ENCODE peak calls at places on chromosomes 3 and 15, in seven cellular contexts. One of them, this sample, is unnamed.

GRCh38 chr3:160857476-160857875 is 101.4 kb downstream of the PPM1L start:
- DNase-seq in GM12878: no peak
- DNase-seq in K562: no peak
- DNase-seq in SK-N-SH: no peak
- DNase-seq in H1: no peak
- DNase-seq in HepG2: no peak
- DNase-seq in HCT116: no peak
- DNase-seq in this sample: no peak

GRCh38 chr15:68797589-68798377 is 22.9 kb downstream of the ANP32A start:
- DNase-seq in GM12878: no peak
- DNase-seq in HepG2: no peak
- DNase-seq in H1: no peak
- DNase-seq in SK-N-SH: peak; percentile 45
- DNase-seq in K562: peak; percentile 86
- DNase-seq in HCT116: no peak
- DNase-seq in this sample: no peak

GRCh38 chr3:45191924-45192417 is 34.1 kb downstream of the TMEM158 start:
- DNase-seq in SK-N-SH: no peak
- DNase-seq in K562: no peak
- DNase-seq in HCT116: no peak
- DNase-seq in GM12878: no peak
- DNase-seq in HepG2: peak; percentile 74
- DNase-seq in H1: no peak
- DNase-seq in this sample: no peak

GRCh38 chr3:38602576-38603250 is 46.8 kb downstream of the SCN5A start:
- DNase-seq in SK-N-SH: no peak
- DNase-seq in HCT116: no peak
- DNase-seq in K562: no peak
- DNase-seq in HepG2: no peak
- DNase-seq in GM12878: no peak
- DNase-seq in H1: no peak
- DNase-seq in this sample: no peak

GRCh38 chr3:35709691-35710090 is 70.4 kb downstream of the ARPP21 start:
- DNase-seq in K562: no peak
- DNase-seq in HCT116: no peak
- DNase-seq in H1: no peak
- DNase-seq in SK-N-SH: no peak
- DNase-seq in GM12878: no peak
- DNase-seq in HepG2: no peak
- DNase-seq in this sample: no peak

GRCh38 chr15:28921336-28921735 is 35.6 kb downstream of the APBA2 start:
- DNase-seq in H1: no peak
- DNase-seq in GM12878: no peak
- DNase-seq in SK-N-SH: no peak
- DNase-seq in K562: no peak
- DNase-seq in HepG2: no peak
- DNase-seq in HCT116: no peak
- DNase-seq in this sample: no peak

GRCh38 chr3:64674591-64675076 is 13.2 kb downstream of the ADAMTS9 start:
- DNase-seq in SK-N-SH: peak; percentile 56
- DNase-seq in H1: no peak
- DNase-seq in HCT116: no peak
- DNase-seq in GM12878: no peak
- DNase-seq in K562: no peak
- DNase-seq in HepG2: no peak
- DNase-seq in this sample: no peak

GRCh38 chr3:86254480-86254879 is 736.5 kb downstream of the VGLL3 start:
- DNase-seq in SK-N-SH: no peak
- DNase-seq in GM12878: no peak
- DNase-seq in K562: no peak
- DNase-seq in HepG2: no peak
- DNase-seq in H1: no peak
- DNase-seq in HCT116: no peak
- DNase-seq in this sample: no peak

GRCh38 chr3:112005091-112005672 is 6.5 kb downstream of the TAGLN3 start:
- DNase-seq in GM12878: no peak
- DNase-seq in HCT116: no peak
- DNase-seq in H1: no peak
- DNase-seq in K562: no peak
- DNase-seq in HepG2: no peak
- DNase-seq in SK-N-SH: no peak
- DNase-seq in this sample: no peak

DNA sequence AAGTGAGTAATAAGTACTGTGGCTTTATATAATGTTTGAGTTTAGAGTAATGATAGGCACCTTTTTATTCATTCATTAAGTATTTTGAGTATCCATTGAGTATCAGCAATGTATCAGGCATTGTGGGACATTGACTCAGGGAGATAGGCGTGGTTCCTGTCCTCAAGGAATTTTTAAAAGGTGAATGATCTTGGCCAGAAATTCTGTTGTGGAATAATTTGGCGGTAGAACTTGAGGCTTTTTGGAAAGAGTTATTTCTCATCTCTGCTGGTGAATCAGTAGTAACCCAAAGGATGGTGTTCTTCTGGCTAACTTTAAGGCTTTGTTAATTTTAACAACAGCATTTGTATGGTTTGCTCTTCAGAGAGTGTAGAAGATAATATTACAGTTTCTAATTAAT is 2.0 kb downstream of the RAB7A start:
- DNase-seq in HCT116: no peak
- DNase-seq in HepG2: no peak
- DNase-seq in GM12878: no peak
- DNase-seq in SK-N-SH: no peak
- DNase-seq in H1: no peak
- DNase-seq in K562: no peak
- DNase-seq in this sample: no peak
- H3K4me1 ChIP-seq in HCT116: peaks cover 25% of the 10 kb centered on the region
- H3K4me1 ChIP-seq in HepG2: peaks cover 59% of the 10 kb centered on the region
- H3K4me1 ChIP-seq in GM12878: peaks cover 12% of the 10 kb centered on the region
- H3K4me1 ChIP-seq in SK-N-SH: peaks cover 9% of the 10 kb centered on the region
- H3K4me1 ChIP-seq in H1: peaks cover 22% of the 10 kb centered on the region
- H3K4me1 ChIP-seq in K562: peaks cover 42% of the 10 kb centered on the region
- H3K4me1 ChIP-seq in this sample: peaks cover 3% of the 10 kb centered on the region

GRCh38 chr3:100183608-100184125 is 69.4 kb upstream of the FILIP1L start:
- DNase-seq in SK-N-SH: no peak
- DNase-seq in HepG2: no peak
- DNase-seq in HCT116: no peak
- DNase-seq in GM12878: no peak
- DNase-seq in H1: no peak
- DNase-seq in K562: no peak
- DNase-seq in this sample: peak; percentile 35

GRCh38 chr3:100189444-100189964 is 71.3 kb upstream of the TBC1D23 start:
- DNase-seq in HCT116: no peak
- DNase-seq in K562: no peak
- DNase-seq in H1: no peak
- DNase-seq in HepG2: no peak
- DNase-seq in SK-N-SH: no peak
- DNase-seq in GM12878: no peak
- DNase-seq in this sample: no peak

GRCh38 chr3:100184960-100185566 is 70.8 kb upstream of the FILIP1L start:
- DNase-seq in HCT116: no peak
- DNase-seq in H1: no peak
- DNase-seq in SK-N-SH: no peak
- DNase-seq in K562: no peak
- DNase-seq in HepG2: no peak
- DNase-seq in GM12878: no peak
- DNase-seq in this sample: no peak

GRCh38 chr3:100185847-100186246 is 71.5 kb upstream of the FILIP1L start:
- DNase-seq in SK-N-SH: no peak
- DNase-seq in HepG2: no peak
- DNase-seq in HCT116: no peak
- DNase-seq in GM12878: no peak
- DNase-seq in H1: no peak
- DNase-seq in K562: no peak
- DNase-seq in this sample: no peak
- TF ChIP-seq YY1 in SK-N-SH: no peak
- TF ChIP-seq YY1 in HepG2: no peak
- TF ChIP-seq YY1 in HCT116: no peak
- TF ChIP-seq YY1 in GM12878: no peak
- TF ChIP-seq YY1 in H1: no peak
- TF ChIP-seq YY1 in K562: no peak
- TF ChIP-seq YY1 in this sample: no peak

GRCh38 chr3:172101107-172101506 is 61.7 kb downstream of the FNDC3B start:
- DNase-seq in GM12878: peak; percentile 67
- DNase-seq in HepG2: peak; percentile 81
- DNase-seq in K562: peak; percentile 24
- DNase-seq in SK-N-SH: no peak
- DNase-seq in HCT116: no peak
- DNase-seq in H1: no peak
- DNase-seq in this sample: no peak
- H3K4me1 ChIP-seq in GM12878: peaks cover 62% of the 10 kb centered on the region
- H3K4me1 ChIP-seq in HepG2: peaks cover 100% of the 10 kb centered on the region
- H3K4me1 ChIP-seq in K562: peaks cover 41% of the 10 kb centered on the region
- H3K4me1 ChIP-seq in SK-N-SH: peaks cover 4% of the 10 kb centered on the region
- H3K4me1 ChIP-seq in HCT116: peaks cover 17% of the 10 kb centered on the region
- H3K4me1 ChIP-seq in H1: peaks cover 8% of the 10 kb centered on the region
- H3K4me1 ChIP-seq in this sample: no peaks in the 10 kb centered on the region

DNA sequence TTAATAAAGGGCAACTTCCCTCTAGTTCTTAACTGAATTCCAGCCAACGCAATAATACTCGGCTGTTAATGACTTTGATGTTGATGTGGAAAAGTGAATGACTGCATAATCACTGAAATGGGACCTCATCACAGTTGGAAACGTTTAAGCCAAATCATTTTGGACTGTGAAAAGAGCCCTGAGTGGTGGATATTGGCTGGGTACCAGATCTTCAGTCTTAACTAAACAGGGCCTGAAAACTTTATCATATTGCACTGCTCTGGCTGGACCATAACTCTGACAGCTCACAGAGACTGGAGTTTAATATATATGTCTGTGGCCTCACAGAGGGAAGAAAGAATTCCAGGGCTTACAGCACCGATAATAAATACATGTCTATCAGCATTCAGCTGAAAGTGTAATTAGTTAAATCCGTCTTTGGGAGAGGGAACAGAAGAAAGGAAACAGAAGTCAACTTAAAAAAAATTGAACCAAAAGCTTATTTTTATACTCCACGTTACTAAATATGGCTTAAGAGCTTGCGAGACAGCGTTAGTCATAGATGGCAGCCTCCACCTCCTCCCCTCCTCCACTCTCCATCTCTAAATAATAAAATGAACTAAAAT is 222.3 kb upstream of the CDIN1 start:
- DNase-seq in HCT116: no peak
- DNase-seq in H1: no peak
- DNase-seq in K562: no peak
- DNase-seq in HepG2: no peak
- DNase-seq in GM12878: no peak
- DNase-seq in SK-N-SH: peak; percentile 21
- DNase-seq in this sample: no peak
- TF ChIP-seq YY1 in HCT116: no peak
- TF ChIP-seq YY1 in H1: no peak
- TF ChIP-seq YY1 in K562: no peak
- TF ChIP-seq YY1 in HepG2: no peak
- TF ChIP-seq YY1 in GM12878: no peak
- TF ChIP-seq YY1 in SK-N-SH: no peak
- TF ChIP-seq YY1 in this sample: no peak

This sample was measured in NT2/D1.